ENCODE peak calls at places on chromosomes 6 and 20, in four cellular contexts. One of them, this sample, is unnamed.

GRCh38 chr6:164258421-164258820 is 843.9 kb downstream of the QKI start:
- DNase-seq in K562: no peak
- DNase-seq in GM12878: no peak
- DNase-seq in HL-60: no peak
- DNase-seq in this sample: no peak

GRCh38 chr6:14477559-14477958 is 360.0 kb downstream of the CD83 start:
- DNase-seq in K562: peak
- DNase-seq in HL-60: no peak
- DNase-seq in GM12878: no peak
- DNase-seq in this sample: no peak

GRCh38 chr6:156154896-156155295 is 622.3 kb upstream of the ARID1B start:
- DNase-seq in HL-60: no peak
- DNase-seq in K562: no peak
- DNase-seq in GM12878: no peak
- DNase-seq in this sample: no peak

GRCh38 chr6:135871878-135872277 is 20.4 kb downstream of the PDE7B start:
- DNase-seq in GM12878: no peak
- DNase-seq in K562: no peak
- DNase-seq in HL-60: no peak
- DNase-seq in this sample: no peak

GRCh38 chr6:14440215-14440890 is 322.8 kb downstream of the CD83 start:
- DNase-seq in GM12878: no peak
- DNase-seq in K562: no peak
- DNase-seq in HL-60: no peak
- DNase-seq in this sample: no peak

GRCh38 chr20:63754008-63754407 is 14.4 kb downstream of the SLC2A4RG start:
- DNase-seq in K562: no peak
- DNase-seq in GM12878: no peak
- DNase-seq in HL-60: no peak
- DNase-seq in this sample: no peak

GRCh38 chr6:43454290-43455033 is 886 bp downstream of the DLK2 start:
- DNase-seq in HL-60: peak
- DNase-seq in GM12878: no peak
- DNase-seq in K562: peak
- DNase-seq in this sample: peak

GRCh38 chr6:22657341-22657985 is 88.1 kb downstream of the HDGFL1 start:
- DNase-seq in GM12878: peak
- DNase-seq in K562: no peak
- DNase-seq in HL-60: no peak
- DNase-seq in this sample: no peak

GRCh38 chr6:131851049-131851769 is 43.4 kb downstream of the ENPP1 start:
- DNase-seq in GM12878: no peak
- DNase-seq in HL-60: no peak
- DNase-seq in K562: no peak
- DNase-seq in this sample: no peak

GRCh38 chr20:48697845-48698491 is 129.8 kb downstream of the PREX1 start:
- DNase-seq in GM12878: no peak
- DNase-seq in HL-60: no peak
- DNase-seq in K562: peak
- DNase-seq in this sample: no peak

GRCh38 chr6:158174024-158174423 is 5.9 kb downstream of the GTF2H5 start:
- DNase-seq in GM12878: no peak
- DNase-seq in HL-60: no peak
- DNase-seq in K562: no peak
- DNase-seq in this sample: no peak

GRCh38 chr6:465531-466348 is 74.2 kb downstream of the IRF4 start:
- DNase-seq in K562: no peak
- DNase-seq in GM12878: no peak
- DNase-seq in HL-60: no peak
- DNase-seq in this sample: no peak

GRCh38 chr20:62246872-62247652 is 8.7 kb downstream of the OSBPL2 start:
- DNase-seq in GM12878: no peak
- DNase-seq in K562: no peak
- DNase-seq in HL-60: no peak
- DNase-seq in this sample: no peak

GRCh38 chr20:61310954-61311353 is 58.9 kb downstream of the CDH4 start:
- DNase-seq in K562: no peak
- DNase-seq in GM12878: no peak
- DNase-seq in HL-60: no peak
- DNase-seq in this sample: no peak

GRCh38 chr6:94862116-94862515 is 715.2 kb upstream of the MANEA start:
- DNase-seq in K562: no peak
- DNase-seq in GM12878: no peak
- DNase-seq in HL-60: no peak
- DNase-seq in this sample: no peak

GRCh38 chr6:29005183-29005885 is at the start of gene ZNF311:
- DNase-seq in K562: peak
- DNase-seq in GM12878: no peak
- DNase-seq in HL-60: no peak
- DNase-seq in this sample: no peak

GRCh38 chr20:34834459-34834893 is 9.0 kb upstream of the NCOA6 start:
- DNase-seq in HL-60: no peak
- DNase-seq in GM12878: no peak
- DNase-seq in K562: peak
- DNase-seq in this sample: no peak

GRCh38 chr6:56708810-56709597 is 66.3 kb upstream of the DST start:
- DNase-seq in K562: peak
- DNase-seq in HL-60: peak
- DNase-seq in GM12878: no peak
- DNase-seq in this sample: no peak

GRCh38 chr20:24489631-24490260 is 20.3 kb downstream of the SYNDIG1 start:
- DNase-seq in HL-60: no peak
- DNase-seq in GM12878: no peak
- DNase-seq in K562: no peak
- DNase-seq in this sample: no peak

GRCh38 chr20:10919549-10920140 is 245.8 kb upstream of the JAG1 start:
- DNase-seq in GM12878: no peak
- DNase-seq in K562: no peak
- DNase-seq in HL-60: no peak
- DNase-seq in this sample: no peak

GRCh38 chr6:84003140-84003539 is 30.4 kb upstream of the MRAP2 start:
- DNase-seq in GM12878: no peak
- DNase-seq in K562: no peak
- DNase-seq in HL-60: no peak
- DNase-seq in this sample: no peak

GRCh38 chr6:133806358-133806757 is 82.6 kb upstream of the TCF21 start:
- DNase-seq in GM12878: no peak
- DNase-seq in K562: no peak
- DNase-seq in HL-60: no peak
- DNase-seq in this sample: no peak

GRCh38 chr20:47951521-47951951 is 166.3 kb upstream of the SULF2 start:
- DNase-seq in GM12878: no peak
- DNase-seq in HL-60: no peak
- DNase-seq in K562: no peak
- DNase-seq in this sample: no peak

GRCh38 chr6:7617954-7618764 is 28.2 kb downstream of the SNRNP48 start:
- DNase-seq in K562: no peak
- DNase-seq in HL-60: peak
- DNase-seq in GM12878: peak
- DNase-seq in this sample: no peak

GRCh38 chr6:148885920-148886845 is 139.4 kb downstream of the UST start:
- DNase-seq in HL-60: no peak
- DNase-seq in GM12878: no peak
- DNase-seq in K562: no peak
- DNase-seq in this sample: no peak

GRCh38 chr6:41677430-41678045 is 39.3 kb downstream of the MDFI start:
- DNase-seq in K562: no peak
- DNase-seq in GM12878: no peak
- DNase-seq in HL-60: no peak
- DNase-seq in this sample: no peak

GRCh38 chr6:111750753-111751684 is 122.2 kb downstream of the FYN start:
- DNase-seq in GM12878: no peak
- DNase-seq in K562: no peak
- DNase-seq in HL-60: no peak
- DNase-seq in this sample: no peak

GRCh38 chr6:9025223-9025622 is 589.9 kb upstream of the SLC35B3 start:
- DNase-seq in GM12878: no peak
- DNase-seq in HL-60: no peak
- DNase-seq in K562: no peak
- DNase-seq in this sample: no peak

GRCh38 chr20:45041464-45042337 is 59.2 kb downstream of the KCNS1 start:
- DNase-seq in GM12878: no peak
- DNase-seq in K562: no peak
- DNase-seq in HL-60: no peak
- DNase-seq in this sample: no peak

GRCh38 chr6:154578004-154578559 is 67.6 kb upstream of the CNKSR3 start:
- DNase-seq in GM12878: no peak
- DNase-seq in HL-60: no peak
- DNase-seq in K562: no peak
- DNase-seq in this sample: no peak

GRCh38 chr6:112827793-112828192 is 480.7 kb downstream of the RFPL4B start:
- DNase-seq in GM12878: peak
- DNase-seq in HL-60: no peak
- DNase-seq in K562: no peak
- DNase-seq in this sample: no peak

GRCh38 chr6:27767851-27768250 is 144.3 kb downstream of the OR2B2 start:
- DNase-seq in GM12878: no peak
- DNase-seq in K562: no peak
- DNase-seq in HL-60: no peak
- DNase-seq in this sample: no peak

GRCh38 chr6:132400641-132401119 is 595 bp downstream of the MOXD1 start:
- DNase-seq in K562: no peak
- DNase-seq in GM12878: no peak
- DNase-seq in HL-60: no peak
- DNase-seq in this sample: no peak

GRCh38 chr20:47389867-47390347 is 33.4 kb upstream of the ZMYND8 start:
- DNase-seq in K562: peak
- DNase-seq in HL-60: no peak
- DNase-seq in GM12878: no peak
- DNase-seq in this sample: no peak

GRCh38 chr20:44733341-44734069 is 12.2 kb upstream of the KCNK15 start:
- DNase-seq in HL-60: no peak
- DNase-seq in K562: peak
- DNase-seq in GM12878: no peak
- DNase-seq in this sample: peak

GRCh38 chr20:36402708-36403107 is 96.6 kb downstream of the DLGAP4 start:
- DNase-seq in HL-60: no peak
- DNase-seq in K562: no peak
- DNase-seq in GM12878: no peak
- DNase-seq in this sample: no peak

GRCh38 chr6:73704260-73704659 is 8.3 kb downstream of the CD109 start:
- DNase-seq in HL-60: no peak
- DNase-seq in K562: peak
- DNase-seq in GM12878: no peak
- DNase-seq in this sample: no peak

GRCh38 chr20:3040086-3040485 is 3.3 kb upstream of the GNRH2 start:
- DNase-seq in GM12878: no peak
- DNase-seq in K562: no peak
- DNase-seq in HL-60: no peak
- DNase-seq in this sample: no peak
- TF ChIP-seq SPI1 in GM12878: no peak
- TF ChIP-seq SPI1 in K562: no peak
- TF ChIP-seq SPI1 in HL-60: no peak
- TF ChIP-seq SPI1 in this sample: no peak

GRCh38 chr6:34391023-34391485 is 1.4 kb downstream of the NUDT3 start:
- DNase-seq in HL-60: peak
- DNase-seq in GM12878: no peak
- DNase-seq in K562: peak
- DNase-seq in this sample: no peak

GRCh38 chr6:34393191-34393967 is 910 bp upstream of the NUDT3 start:
- DNase-seq in K562: no peak
- DNase-seq in GM12878: no peak
- DNase-seq in HL-60: no peak
- DNase-seq in this sample: no peak

GRCh38 chr6:34391711-34392496 is 565 bp downstream of the NUDT3 start:
- DNase-seq in GM12878: no peak
- DNase-seq in K562: peak
- DNase-seq in HL-60: no peak
- DNase-seq in this sample: peak

GRCh38 chr6:34393968-34394305 is 1.5 kb upstream of the NUDT3 start:
- DNase-seq in K562: no peak
- DNase-seq in HL-60: no peak
- DNase-seq in GM12878: no peak
- DNase-seq in this sample: no peak

GRCh38 chr6:34392497-34393190 is at the start of gene NUDT3:
- DNase-seq in HL-60: peak
- DNase-seq in K562: peak
- DNase-seq in GM12878: peak
- DNase-seq in this sample: peak
- TF ChIP-seq POLR2AphosphoS5 in HL-60: peak
- TF ChIP-seq POLR2AphosphoS5 in K562: peak
- TF ChIP-seq POLR2AphosphoS5 in GM12878: no peak
- TF ChIP-seq POLR2AphosphoS5 in this sample: no peak

GRCh38 chr6:33962673-33963072 is 158.9 kb upstream of the MLN start:
- DNase-seq in K562: no peak
- DNase-seq in GM12878: no peak
- DNase-seq in HL-60: no peak
- DNase-seq in this sample: no peak
- TF ChIP-seq SPI1 in K562: no peak
- TF ChIP-seq SPI1 in GM12878: no peak
- TF ChIP-seq SPI1 in HL-60: no peak
- TF ChIP-seq SPI1 in this sample: no peak

GRCh38 chr6:39118921-39119320 is 3.9 kb upstream of the SAYSD1 start:
- DNase-seq in GM12878: no peak
- DNase-seq in HL-60: no peak
- DNase-seq in K562: no peak
- DNase-seq in this sample: no peak

GRCh38 chr6:39111280-39111679 is 3.7 kb downstream of the SAYSD1 start:
- DNase-seq in GM12878: no peak
- DNase-seq in K562: no peak
- DNase-seq in HL-60: no peak
- DNase-seq in this sample: no peak

GRCh38 chr6:39114395-39114706 is 635 bp downstream of the SAYSD1 start:
- DNase-seq in HL-60: no peak
- DNase-seq in K562: no peak
- DNase-seq in GM12878: no peak
- DNase-seq in this sample: no peak

GRCh38 chr6:39113788-39114187 is 1.2 kb downstream of the SAYSD1 start:
- DNase-seq in K562: no peak
- DNase-seq in HL-60: no peak
- DNase-seq in GM12878: no peak
- DNase-seq in this sample: no peak

GRCh38 chr6:39114707-39115599 is at the start of gene SAYSD1:
- DNase-seq in K562: peak
- DNase-seq in GM12878: peak
- DNase-seq in HL-60: peak
- DNase-seq in this sample: peak
- TF ChIP-seq POLR2AphosphoS5 in K562: peak
- TF ChIP-seq POLR2AphosphoS5 in GM12878: peak
- TF ChIP-seq POLR2AphosphoS5 in HL-60: peak
- TF ChIP-seq POLR2AphosphoS5 in this sample: peak